ENCODE peak calls at places on chromosome 18, in six cellular contexts. K is WTC11, A is H1, B is HepG2, J is GM23338, H is GM12878. F is an unnamed sample.

GRCh38 chr18:70522183-70522582 is 233.3 kb downstream of the SOCS6 start:
- DNase-seq in K (no peak), A (no peak), B (no peak), J (no peak), H (no peak), F (no peak)

GRCh38 chr18:4455113-4455811 is at the start of gene DLGAP1:
- DNase-seq in K (peak; percentile 83), A (peak; percentile 51), B (peak; percentile 1), J (peak; percentile 87), H (no peak), F (no peak)

GRCh38 chr18:22650247-22650646 is 232.5 kb upstream of the CTAGE1 start:
- DNase-seq in K (no peak), A (no peak), B (no peak), J (no peak), H (no peak), F (no peak)

GRCh38 chr18:21739604-21740473 is 753 bp upstream of the MIB1 start:
- DNase-seq in K (no peak), A (no peak), B (no peak), J (peak; percentile 25), H (no peak), F (peak; percentile 39)

GRCh38 chr18:30632058-30632718 is 410.4 kb downstream of the DSC3 start:
- DNase-seq in K (peak; percentile 13), A (peak; percentile 36), B (no peak), J (peak; percentile 45), H (no peak), F (no peak)

GRCh38 chr18:55275042-55275897 is 312.7 kb downstream of the TCF4 start:
- DNase-seq in K (no peak), A (no peak), B (no peak), J (peak; percentile 58), H (no peak), F (no peak)

GRCh38 chr18:55587341-55588000 is 521 bp downstream of the TCF4 start:
- DNase-seq in K (peak; percentile 15), A (no peak), B (no peak), J (peak; percentile 58), H (no peak), F (peak; percentile 25)

GRCh38 chr18:34083910-34084309 is 140.8 kb downstream of the NOL4 start:
- DNase-seq in K (no peak), A (no peak), B (no peak), J (no peak), H (no peak), F (no peak)

GRCh38 chr18:21270453-21270852 is 28.4 kb downstream of the GREB1L start:
- DNase-seq in K (no peak), A (no peak), B (no peak), J (no peak), H (no peak), F (no peak)

GRCh38 chr18:27856839-27857238 is 320.1 kb downstream of the CDH2 start:
- DNase-seq in K (no peak), A (no peak), B (no peak), J (no peak), H (no peak), F (no peak)

GRCh38 chr18:55552498-55553189 is 35.3 kb downstream of the TCF4 start:
- DNase-seq in K (no peak), A (no peak), B (no peak), J (no peak), H (no peak), F (no peak)

GRCh38 chr18:7521226-7521856 is 45.8 kb upstream of the PTPRM start:
- DNase-seq in K (no peak), A (no peak), B (no peak), J (peak; percentile 10), H (no peak), F (no peak)

GRCh38 chr18:62187543-62188378 is 706 bp downstream of the RELCH start:
- DNase-seq in K (peak; percentile 34), A (no peak), B (peak; percentile 17), J (peak; percentile 68), H (no peak), F (peak; percentile 13)

GRCh38 chr18:8461544-8461943 is 147.7 kb upstream of the RAB12 start:
- DNase-seq in K (no peak), A (no peak), B (no peak), J (no peak), H (no peak), F (no peak)

GRCh38 chr18:4196358-4196757 is 258.7 kb downstream of the DLGAP1 start:
- DNase-seq in K (no peak), A (no peak), B (no peak), J (no peak), H (no peak), F (no peak)

GRCh38 chr18:32302806-32303205 is 113.0 kb downstream of the MEP1B start:
- DNase-seq in K (no peak), A (no peak), B (no peak), J (no peak), H (no peak), F (no peak)

GRCh38 chr18:32301976-32302743 is 112.3 kb downstream of the MEP1B start:
- DNase-seq in K (no peak), A (no peak), B (no peak), J (no peak), H (no peak), F (no peak)

GRCh38 chr18:32300914-32301313 is 111.1 kb downstream of the MEP1B start:
- DNase-seq in K (no peak), A (no peak), B (no peak), J (no peak), H (no peak), F (no peak)

GRCh38 chr18:32299489-32299888 is 109.7 kb downstream of the MEP1B start:
- DNase-seq in K (no peak), A (no peak), B (no peak), J (no peak), H (no peak), F (no peak)

DNA sequence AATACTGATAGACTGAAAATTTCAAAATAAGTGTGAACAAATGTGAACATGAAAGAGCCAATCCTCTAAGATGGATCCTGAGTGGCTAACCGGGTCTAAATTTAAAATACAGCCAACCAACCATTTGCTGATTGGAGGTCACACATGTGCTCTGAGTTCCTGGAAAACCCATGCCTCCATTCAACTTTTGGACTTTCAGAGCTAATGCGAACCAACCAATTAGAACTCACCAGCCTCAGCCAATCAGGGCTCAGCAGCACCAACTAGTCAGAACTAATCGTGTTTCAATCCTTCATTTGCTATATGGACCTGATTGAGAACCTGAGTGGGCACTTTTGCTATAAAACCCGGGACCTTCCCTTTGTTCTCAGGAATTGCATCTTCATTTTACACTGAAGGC is 111.5 kb downstream of the MEP1B start:
- DNase-seq in K (no peak), A (no peak), B (no peak), J (no peak), H (no peak), F (no peak)
- TF ChIP-seq CREB1 in K (no peak), A (no peak), B (no peak), J (no peak), H (no peak), F (no peak)

GRCh38 chr18:47931707-47932103 is 1.2 kb upstream of the SMAD2 start:
- DNase-seq in K (peak; percentile 19), A (no peak), B (no peak), J (peak; percentile 76), H (no peak), F (peak; percentile 22)
- TF ChIP-seq CREB1 in K (no peak), A (no peak), B (no peak), J (no peak), H (no peak), F (no peak)

DNA sequence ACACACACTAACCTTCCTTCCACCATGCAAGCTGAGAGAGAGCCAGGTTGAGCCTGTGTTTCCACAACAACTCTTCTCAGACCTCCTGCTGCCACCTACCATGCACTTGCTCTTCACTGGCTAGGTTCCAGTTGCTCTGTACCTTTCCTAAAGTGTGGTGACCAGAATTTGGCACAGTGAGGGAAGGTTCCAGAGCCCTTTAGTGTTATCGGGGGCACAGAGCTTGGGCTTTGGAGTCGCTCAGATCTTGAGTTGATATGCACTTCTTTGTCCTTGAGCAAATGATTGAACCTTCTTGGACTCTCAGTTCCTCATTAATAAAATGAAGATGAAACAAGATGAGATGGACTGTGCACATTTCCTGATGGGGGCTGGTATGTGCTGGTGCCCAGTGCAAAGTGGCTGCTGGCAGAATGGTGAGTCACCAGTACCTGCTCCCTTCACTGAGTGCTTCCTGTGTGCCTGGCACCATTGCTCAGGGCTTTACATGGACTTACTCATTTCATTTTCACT is 47.1 kb downstream of the NEDD4L start:
- DNase-seq in K (no peak), A (no peak), B (no peak), J (no peak), H (peak; percentile 72), F (no peak)
- TF ChIP-seq CREB1 in K (no peak), A (no peak), B (no peak), J (no peak), H (no peak), F (no peak)

GRCh38 chr18:79537758-79538157 is 141.8 kb upstream of the CTDP1 start:
- DNase-seq in K (no peak), A (no peak), B (no peak), J (no peak), H (no peak), F (no peak)

GRCh38 chr18:79542213-79542612 is 137.4 kb upstream of the CTDP1 start:
- DNase-seq in K (no peak), A (no peak), B (no peak), J (no peak), H (no peak), F (no peak)

GRCh38 chr18:79540914-79541301 is 138.7 kb upstream of the CTDP1 start:
- DNase-seq in K (no peak), A (no peak), B (no peak), J (no peak), H (no peak), F (no peak)

GRCh38 chr18:79538635-79539034 is 141.0 kb upstream of the CTDP1 start:
- DNase-seq in K (no peak), A (no peak), B (no peak), J (no peak), H (no peak), F (no peak)

DNA sequence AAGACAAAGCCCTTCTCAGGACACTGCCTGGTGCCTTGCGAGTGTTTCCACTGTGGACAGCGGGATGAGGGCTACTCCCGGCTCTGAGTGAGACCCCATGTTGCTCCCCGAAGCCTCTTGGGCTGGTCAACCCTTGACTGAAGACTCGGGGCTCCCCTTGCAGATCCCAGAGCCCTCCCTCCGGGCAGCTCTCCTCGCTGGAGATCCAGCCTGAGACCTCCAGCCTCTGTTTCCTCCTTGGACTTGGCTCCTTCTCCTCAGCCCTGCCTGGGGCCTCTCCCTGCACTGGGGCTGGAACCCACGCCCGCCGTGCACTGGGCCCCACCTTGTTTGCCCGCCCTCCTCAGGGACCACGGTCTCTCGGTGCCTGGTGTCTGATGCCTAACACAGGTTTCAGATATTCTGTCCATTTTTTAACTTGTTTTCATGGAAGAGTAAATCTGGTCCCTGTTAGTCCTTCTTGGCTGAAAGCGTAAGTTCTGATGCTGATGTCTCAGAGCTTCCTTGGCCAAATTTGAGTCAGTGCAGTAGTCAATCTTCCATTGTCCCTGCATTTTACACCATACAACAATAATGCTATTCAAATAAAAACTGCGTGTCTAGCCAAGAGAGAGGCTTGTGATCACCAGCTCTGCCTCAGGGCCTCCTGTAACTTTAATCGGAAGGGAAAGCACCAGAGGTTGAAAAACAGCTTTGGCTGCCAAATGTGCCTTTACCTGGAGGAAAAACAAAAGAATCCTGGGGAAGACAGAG is 139.3 kb upstream of the CTDP1 start:
- DNase-seq in K (no peak), A (no peak), B (no peak), J (no peak), H (no peak), F (no peak)
- TF ChIP-seq CREB1 in K (no peak), A (no peak), B (no peak), J (no peak), H (no peak), F (no peak)

F was measured in K562.